ENCODE peak calls at places on chromosomes 3 and 15, in eight cellular contexts. One of them, this sample, is unnamed. For H3K36me3, the result is how much of the 10 kb centered on the place peaks cover.

GRCh38 chr3:168063122-168063521 is 32.6 kb downstream of the GOLIM4 start:
- DNase-seq in mammary epithelial cell: no peak
- DNase-seq in upper lobe of right lung: no peak
- DNase-seq in heart right ventricle: no peak
- DNase-seq in hepatocyte: no peak
- DNase-seq in uterus: no peak
- DNase-seq in K562: no peak
- DNase-seq in fibroblast of lung: no peak
- DNase-seq in this sample: no peak

GRCh38 chr3:117818592-117818991 is 1109.0 kb downstream of the TUSC7 start:
- DNase-seq in mammary epithelial cell: no peak
- DNase-seq in upper lobe of right lung: no peak
- DNase-seq in heart right ventricle: no peak
- DNase-seq in hepatocyte: no peak
- DNase-seq in uterus: no peak
- DNase-seq in K562: no peak
- DNase-seq in fibroblast of lung: no peak
- DNase-seq in this sample: no peak

GRCh38 chr15:99429681-99430081 is 136.1 kb upstream of the MEF2A start:
- DNase-seq in mammary epithelial cell: no peak
- DNase-seq in upper lobe of right lung: peak
- DNase-seq in heart right ventricle: no peak
- DNase-seq in hepatocyte: no peak
- DNase-seq in uterus: peak
- DNase-seq in K562: no peak
- DNase-seq in fibroblast of lung: no peak
- DNase-seq in this sample: no peak

GRCh38 chr3:138686771-138687221 is 78.2 kb downstream of the FAIM start:
- DNase-seq in mammary epithelial cell: peak
- DNase-seq in upper lobe of right lung: no peak
- DNase-seq in heart right ventricle: no peak
- DNase-seq in hepatocyte: peak
- DNase-seq in uterus: no peak
- DNase-seq in K562: peak
- DNase-seq in fibroblast of lung: peak
- DNase-seq in this sample: no peak

GRCh38 chr3:30578986-30579579 is 27.3 kb upstream of the TGFBR2 start:
- DNase-seq in mammary epithelial cell: peak
- DNase-seq in upper lobe of right lung: no peak
- DNase-seq in heart right ventricle: no peak
- DNase-seq in hepatocyte: no peak
- DNase-seq in uterus: peak
- DNase-seq in K562: no peak
- DNase-seq in fibroblast of lung: peak
- DNase-seq in this sample: no peak

GRCh38 chr3:71208273-71209095 is 375.0 kb downstream of the FOXP1 start:
- DNase-seq in mammary epithelial cell: no peak
- DNase-seq in upper lobe of right lung: no peak
- DNase-seq in heart right ventricle: no peak
- DNase-seq in hepatocyte: peak
- DNase-seq in uterus: no peak
- DNase-seq in K562: peak
- DNase-seq in fibroblast of lung: peak
- DNase-seq in this sample: no peak

GRCh38 chr15:59522988-59523461 is 85.0 kb downstream of the FAM81A start:
- DNase-seq in mammary epithelial cell: no peak
- DNase-seq in upper lobe of right lung: no peak
- DNase-seq in heart right ventricle: no peak
- DNase-seq in hepatocyte: peak
- DNase-seq in uterus: no peak
- DNase-seq in K562: no peak
- DNase-seq in fibroblast of lung: no peak
- DNase-seq in this sample: no peak

GRCh38 chr15:44550734-44551133 is 13.8 kb downstream of the EIF3J start:
- DNase-seq in mammary epithelial cell: no peak
- DNase-seq in upper lobe of right lung: no peak
- DNase-seq in heart right ventricle: no peak
- DNase-seq in hepatocyte: no peak
- DNase-seq in uterus: no peak
- DNase-seq in K562: no peak
- DNase-seq in fibroblast of lung: no peak
- DNase-seq in this sample: no peak

GRCh38 chr15:90819850-90820249 is 48.5 kb upstream of the FURIN start:
- DNase-seq in mammary epithelial cell: no peak
- DNase-seq in upper lobe of right lung: no peak
- DNase-seq in heart right ventricle: no peak
- DNase-seq in hepatocyte: no peak
- DNase-seq in uterus: no peak
- DNase-seq in K562: no peak
- DNase-seq in fibroblast of lung: no peak
- DNase-seq in this sample: no peak

GRCh38 chr15:80940851-80941250 is 48.8 kb downstream of the MESD start:
- DNase-seq in mammary epithelial cell: no peak
- DNase-seq in upper lobe of right lung: no peak
- DNase-seq in heart right ventricle: no peak
- DNase-seq in hepatocyte: no peak
- DNase-seq in uterus: no peak
- DNase-seq in K562: no peak
- DNase-seq in fibroblast of lung: no peak
- DNase-seq in this sample: no peak

GRCh38 chr3:43958005-43958770 is 267.4 kb downstream of the ABHD5 start:
- DNase-seq in mammary epithelial cell: no peak
- DNase-seq in upper lobe of right lung: no peak
- DNase-seq in heart right ventricle: no peak
- DNase-seq in hepatocyte: no peak
- DNase-seq in uterus: no peak
- DNase-seq in K562: no peak
- DNase-seq in fibroblast of lung: no peak
- DNase-seq in this sample: no peak

GRCh38 chr3:182567666-182568065 is 225.6 kb upstream of the ATP11B start:
- DNase-seq in mammary epithelial cell: peak
- DNase-seq in upper lobe of right lung: no peak
- DNase-seq in heart right ventricle: no peak
- DNase-seq in hepatocyte: peak
- DNase-seq in uterus: no peak
- DNase-seq in K562: no peak
- DNase-seq in fibroblast of lung: peak
- DNase-seq in this sample: no peak

GRCh38 chr15:37112963-37113362 is 12.6 kb upstream of the MEIS2 start:
- DNase-seq in mammary epithelial cell: no peak
- DNase-seq in upper lobe of right lung: no peak
- DNase-seq in heart right ventricle: no peak
- DNase-seq in hepatocyte: no peak
- DNase-seq in uterus: no peak
- DNase-seq in K562: no peak
- DNase-seq in fibroblast of lung: no peak
- DNase-seq in this sample: no peak

DNA sequence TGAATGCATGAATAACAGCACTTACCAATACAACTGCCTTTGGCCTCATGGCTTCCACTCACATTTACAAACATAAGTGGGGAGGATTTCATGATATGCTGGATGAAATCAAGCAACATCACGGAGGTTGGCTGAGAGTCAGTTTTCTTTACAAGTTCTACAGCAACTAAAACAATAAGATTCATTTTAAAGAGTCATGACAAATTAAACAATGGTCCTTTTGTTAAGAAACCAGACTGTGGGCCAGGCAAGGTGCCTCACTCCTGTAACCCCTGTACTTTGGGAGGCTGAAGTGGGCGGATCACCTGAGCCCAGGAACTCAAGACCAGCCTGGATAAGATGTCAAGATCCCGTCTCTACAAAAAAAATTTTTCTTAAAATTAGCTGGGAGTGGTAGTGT is 12.4 kb downstream of the ATR start:
- DNase-seq in mammary epithelial cell: peak
- DNase-seq in upper lobe of right lung: no peak
- DNase-seq in heart right ventricle: no peak
- DNase-seq in hepatocyte: no peak
- DNase-seq in uterus: no peak
- DNase-seq in K562: no peak
- DNase-seq in fibroblast of lung: no peak
- DNase-seq in this sample: no peak
- H3K36me3 ChIP-seq in mammary epithelial cell: under half
- H3K36me3 ChIP-seq in upper lobe of right lung: under half
- H3K36me3 ChIP-seq in heart right ventricle: under half
- H3K36me3 ChIP-seq in hepatocyte: under half
- H3K36me3 ChIP-seq in uterus: under half
- H3K36me3 ChIP-seq in K562: half or more
- H3K36me3 ChIP-seq in fibroblast of lung: under half
- H3K36me3 ChIP-seq in this sample: under half

GRCh38 chr3:155854147-155854940 is at the start of gene SLC33A1:
- DNase-seq in mammary epithelial cell: peak
- DNase-seq in upper lobe of right lung: peak
- DNase-seq in heart right ventricle: peak
- DNase-seq in hepatocyte: peak
- DNase-seq in uterus: peak
- DNase-seq in K562: peak
- DNase-seq in fibroblast of lung: peak
- DNase-seq in this sample: peak

GRCh38 chr3:155847993-155848392 is 6.2 kb downstream of the SLC33A1 start:
- DNase-seq in mammary epithelial cell: no peak
- DNase-seq in upper lobe of right lung: no peak
- DNase-seq in heart right ventricle: no peak
- DNase-seq in hepatocyte: no peak
- DNase-seq in uterus: no peak
- DNase-seq in K562: no peak
- DNase-seq in fibroblast of lung: no peak
- DNase-seq in this sample: no peak

DNA sequence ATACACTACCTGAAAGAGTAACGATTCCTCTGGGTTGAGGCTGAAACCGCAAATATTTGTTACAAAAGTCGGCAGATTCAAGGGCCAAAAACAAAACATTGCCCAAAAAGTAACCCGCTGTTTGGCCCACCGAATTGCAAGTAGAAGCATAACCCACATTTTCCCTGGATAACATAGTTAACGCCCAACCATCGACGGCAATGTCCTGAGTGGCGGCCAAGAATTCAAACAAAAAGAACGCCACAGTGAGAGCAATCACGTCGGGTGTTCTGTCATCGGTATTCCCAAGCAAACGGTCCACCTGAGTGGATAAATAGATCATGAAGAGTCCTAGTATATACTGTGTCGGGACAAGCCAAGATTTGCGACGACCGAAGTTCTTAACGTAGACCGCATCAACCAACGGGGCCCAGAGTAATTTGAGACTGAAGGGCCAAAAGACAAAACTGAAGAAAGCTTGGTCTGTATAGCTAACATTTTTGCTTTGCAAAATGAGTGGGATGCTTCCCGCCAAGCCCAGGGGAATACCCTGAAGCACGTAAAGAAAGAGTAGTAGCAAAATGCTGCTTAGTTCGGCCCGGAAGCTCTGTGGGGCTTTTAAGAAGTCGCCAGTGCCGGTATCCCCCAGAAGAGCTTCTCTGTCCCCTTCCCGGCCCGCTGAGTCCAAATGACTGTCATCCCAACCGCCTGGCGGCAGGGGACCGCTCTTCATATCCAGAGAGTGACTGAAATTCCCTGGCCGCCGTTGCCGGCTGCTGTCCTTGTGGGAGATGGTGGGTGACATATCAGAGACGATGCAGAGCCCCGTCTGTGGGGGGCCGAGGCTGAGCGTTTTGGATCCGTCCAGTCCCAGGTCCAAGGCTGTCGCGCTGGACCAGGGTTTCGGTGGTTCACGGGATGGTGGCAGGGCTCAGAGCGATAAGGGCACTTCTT is 747 bp downstream of the SLC33A1 start:
- DNase-seq in mammary epithelial cell: no peak
- DNase-seq in upper lobe of right lung: peak
- DNase-seq in heart right ventricle: peak
- DNase-seq in hepatocyte: peak
- DNase-seq in uterus: no peak
- DNase-seq in K562: peak
- DNase-seq in fibroblast of lung: peak
- DNase-seq in this sample: peak
- TF ChIP-seq CTCF in mammary epithelial cell: no peak
- TF ChIP-seq CTCF in upper lobe of right lung: peak
- TF ChIP-seq CTCF in heart right ventricle: no peak
- TF ChIP-seq CTCF in hepatocyte: peak
- TF ChIP-seq CTCF in uterus: no peak
- TF ChIP-seq CTCF in K562: no peak
- TF ChIP-seq CTCF in fibroblast of lung: no peak
- TF ChIP-seq CTCF in this sample: no peak

DNA sequence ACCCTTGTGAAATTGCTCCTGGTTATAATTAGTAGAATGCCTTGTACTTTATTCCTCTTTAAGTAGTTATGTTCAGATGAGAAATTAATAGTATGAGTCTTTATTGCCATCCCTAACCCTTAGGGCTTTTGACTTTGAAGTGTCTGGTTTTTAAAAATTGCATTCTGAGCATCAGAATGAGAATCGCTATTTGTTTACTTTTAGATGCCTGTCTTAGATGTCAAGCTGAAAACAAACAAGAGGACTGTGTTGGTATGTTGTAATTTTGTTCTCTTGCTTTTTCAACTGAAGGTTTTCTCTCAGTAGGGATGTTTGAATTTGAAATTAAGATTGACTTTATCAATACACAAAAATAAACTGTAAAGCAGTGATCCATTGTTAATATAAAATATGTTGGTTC is 5.2 kb downstream of the RNF7 start:
- DNase-seq in mammary epithelial cell: no peak
- DNase-seq in upper lobe of right lung: no peak
- DNase-seq in heart right ventricle: no peak
- DNase-seq in hepatocyte: no peak
- DNase-seq in uterus: no peak
- DNase-seq in K562: no peak
- DNase-seq in fibroblast of lung: no peak
- DNase-seq in this sample: no peak
- H3K36me3 ChIP-seq in mammary epithelial cell: under half
- H3K36me3 ChIP-seq in upper lobe of right lung: half or more
- H3K36me3 ChIP-seq in heart right ventricle: under half
- H3K36me3 ChIP-seq in hepatocyte: under half
- H3K36me3 ChIP-seq in uterus: under half
- H3K36me3 ChIP-seq in K562: half or more
- H3K36me3 ChIP-seq in fibroblast of lung: under half
- H3K36me3 ChIP-seq in this sample: under half

GRCh38 chr3:134377896-134378295 is 3.6 kb upstream of the AMOTL2 start:
- DNase-seq in mammary epithelial cell: no peak
- DNase-seq in upper lobe of right lung: peak
- DNase-seq in heart right ventricle: no peak
- DNase-seq in hepatocyte: no peak
- DNase-seq in uterus: no peak
- DNase-seq in K562: no peak
- DNase-seq in fibroblast of lung: no peak
- DNase-seq in this sample: no peak

GRCh38 chr3:134376786-134377431 is 2.7 kb upstream of the AMOTL2 start:
- DNase-seq in mammary epithelial cell: no peak
- DNase-seq in upper lobe of right lung: peak
- DNase-seq in heart right ventricle: no peak
- DNase-seq in hepatocyte: no peak
- DNase-seq in uterus: no peak
- DNase-seq in K562: no peak
- DNase-seq in fibroblast of lung: no peak
- DNase-seq in this sample: no peak

GRCh38 chr3:134378818-134379217 is 4.6 kb upstream of the AMOTL2 start:
- DNase-seq in mammary epithelial cell: peak
- DNase-seq in upper lobe of right lung: peak
- DNase-seq in heart right ventricle: no peak
- DNase-seq in hepatocyte: no peak
- DNase-seq in uterus: no peak
- DNase-seq in K562: no peak
- DNase-seq in fibroblast of lung: no peak
- DNase-seq in this sample: no peak

GRCh38 chr3:134380249-134380648 is 6.0 kb upstream of the AMOTL2 start:
- DNase-seq in mammary epithelial cell: no peak
- DNase-seq in upper lobe of right lung: no peak
- DNase-seq in heart right ventricle: no peak
- DNase-seq in hepatocyte: no peak
- DNase-seq in uterus: no peak
- DNase-seq in K562: no peak
- DNase-seq in fibroblast of lung: no peak
- DNase-seq in this sample: no peak

GRCh38 chr3:134378384-134378783 is 4.1 kb upstream of the AMOTL2 start:
- DNase-seq in mammary epithelial cell: no peak
- DNase-seq in upper lobe of right lung: peak
- DNase-seq in heart right ventricle: peak
- DNase-seq in hepatocyte: peak
- DNase-seq in uterus: no peak
- DNase-seq in K562: peak
- DNase-seq in fibroblast of lung: no peak
- DNase-seq in this sample: no peak
- TF ChIP-seq CTCF in mammary epithelial cell: no peak
- TF ChIP-seq CTCF in upper lobe of right lung: peak
- TF ChIP-seq CTCF in heart right ventricle: peak
- TF ChIP-seq CTCF in hepatocyte: peak
- TF ChIP-seq CTCF in uterus: peak
- TF ChIP-seq CTCF in K562: peak
- TF ChIP-seq CTCF in fibroblast of lung: peak
- TF ChIP-seq CTCF in this sample: peak